ENCODE peak calls at places on chromosomes 11 and 22, in eight cellular contexts. One of them, this sample, is unnamed.

GRCh38 chr11:128324051-128324481 is 263.3 kb downstream of the ETS1 start:
- DNase-seq in pancreas: no peak
- DNase-seq in dorsolateral prefrontal cortex: no peak
- DNase-seq in transverse colon: no peak
- DNase-seq in astrocyte of the spinal cord: no peak
- DNase-seq in astrocyte: no peak
- DNase-seq in HFF-Myc: no peak
- DNase-seq in cardiac fibroblast: no peak
- DNase-seq in this sample: no peak

GRCh38 chr22:29727248-29727551 is 7.4 kb downstream of the CABP7 start:
- DNase-seq in pancreas: no peak
- DNase-seq in astrocyte of the spinal cord: no peak
- DNase-seq in transverse colon: peak; percentile 21
- DNase-seq in cardiac fibroblast: peak; percentile 51
- DNase-seq in astrocyte: no peak
- DNase-seq in HFF-Myc: no peak
- DNase-seq in dorsolateral prefrontal cortex: no peak
- DNase-seq in this sample: no peak

GRCh38 chr11:118258410-118258809 is 5.7 kb downstream of the MPZL2 start:
- DNase-seq in cardiac fibroblast: no peak
- DNase-seq in pancreas: no peak
- DNase-seq in astrocyte: no peak
- DNase-seq in transverse colon: no peak
- DNase-seq in dorsolateral prefrontal cortex: no peak
- DNase-seq in HFF-Myc: no peak
- DNase-seq in astrocyte of the spinal cord: no peak
- DNase-seq in this sample: no peak

GRCh38 chr11:7436657-7437056 is 48.6 kb upstream of the OLFML1 start:
- DNase-seq in astrocyte of the spinal cord: no peak
- DNase-seq in dorsolateral prefrontal cortex: no peak
- DNase-seq in astrocyte: no peak
- DNase-seq in pancreas: no peak
- DNase-seq in cardiac fibroblast: no peak
- DNase-seq in HFF-Myc: no peak
- DNase-seq in transverse colon: no peak
- DNase-seq in this sample: no peak

GRCh38 chr11:18012314-18012905 is 437 bp downstream of the SERGEF start:
- DNase-seq in HFF-Myc: no peak
- DNase-seq in cardiac fibroblast: peak; percentile 21
- DNase-seq in astrocyte: peak; percentile 16
- DNase-seq in dorsolateral prefrontal cortex: peak; percentile 45
- DNase-seq in transverse colon: peak; percentile 23
- DNase-seq in astrocyte of the spinal cord: peak; percentile 19
- DNase-seq in pancreas: peak; percentile 36
- DNase-seq in this sample: no peak

GRCh38 chr11:62791501-62792192 is at the start of gene TMEM223:
- DNase-seq in dorsolateral prefrontal cortex: peak; percentile 84
- DNase-seq in transverse colon: peak; percentile 93
- DNase-seq in cardiac fibroblast: peak; percentile 85
- DNase-seq in HFF-Myc: no peak
- DNase-seq in astrocyte of the spinal cord: peak; percentile 82
- DNase-seq in pancreas: peak; percentile 83
- DNase-seq in astrocyte: peak; percentile 49
- DNase-seq in this sample: no peak

GRCh38 chr11:297666-298405 is 1.5 kb downstream of the IFITM5 start:
- DNase-seq in dorsolateral prefrontal cortex: peak; percentile 33
- DNase-seq in cardiac fibroblast: no peak
- DNase-seq in transverse colon: no peak
- DNase-seq in astrocyte of the spinal cord: no peak
- DNase-seq in pancreas: no peak
- DNase-seq in HFF-Myc: no peak
- DNase-seq in astrocyte: no peak
- DNase-seq in this sample: no peak

GRCh38 chr11:62621027-62621566 is 689 bp downstream of the B3GAT3 start:
- DNase-seq in cardiac fibroblast: no peak
- DNase-seq in transverse colon: no peak
- DNase-seq in pancreas: no peak
- DNase-seq in HFF-Myc: no peak
- DNase-seq in astrocyte of the spinal cord: no peak
- DNase-seq in dorsolateral prefrontal cortex: no peak
- DNase-seq in astrocyte: no peak
- DNase-seq in this sample: no peak

GRCh38 chr11:125871391-125872137 is 15.9 kb upstream of the HYLS1 start:
- DNase-seq in astrocyte: no peak
- DNase-seq in astrocyte of the spinal cord: peak; percentile 18
- DNase-seq in dorsolateral prefrontal cortex: no peak
- DNase-seq in cardiac fibroblast: peak; percentile 66
- DNase-seq in transverse colon: no peak
- DNase-seq in HFF-Myc: no peak
- DNase-seq in pancreas: peak; percentile 17
- DNase-seq in this sample: no peak

GRCh38 chr11:15750535-15751297 is 605.6 kb downstream of the SOX6 start:
- DNase-seq in transverse colon: no peak
- DNase-seq in pancreas: no peak
- DNase-seq in astrocyte of the spinal cord: no peak
- DNase-seq in astrocyte: no peak
- DNase-seq in HFF-Myc: no peak
- DNase-seq in dorsolateral prefrontal cortex: no peak
- DNase-seq in cardiac fibroblast: no peak
- DNase-seq in this sample: no peak

GRCh38 chr22:48750826-48751440 is 1076.7 kb downstream of the BRD1 start:
- DNase-seq in HFF-Myc: no peak
- DNase-seq in astrocyte: no peak
- DNase-seq in dorsolateral prefrontal cortex: no peak
- DNase-seq in cardiac fibroblast: no peak
- DNase-seq in astrocyte of the spinal cord: no peak
- DNase-seq in transverse colon: no peak
- DNase-seq in pancreas: no peak
- DNase-seq in this sample: no peak

GRCh38 chr22:24069721-24070120 is 58.6 kb downstream of the CABIN1 start:
- DNase-seq in HFF-Myc: no peak
- DNase-seq in transverse colon: peak; percentile 53
- DNase-seq in astrocyte: no peak
- DNase-seq in pancreas: no peak
- DNase-seq in cardiac fibroblast: no peak
- DNase-seq in dorsolateral prefrontal cortex: no peak
- DNase-seq in astrocyte of the spinal cord: no peak
- DNase-seq in this sample: no peak

GRCh38 chr22:39176673-39177455 is 24.4 kb upstream of the CBX7 start:
- DNase-seq in dorsolateral prefrontal cortex: no peak
- DNase-seq in cardiac fibroblast: no peak
- DNase-seq in pancreas: no peak
- DNase-seq in HFF-Myc: no peak
- DNase-seq in transverse colon: no peak
- DNase-seq in astrocyte: no peak
- DNase-seq in astrocyte of the spinal cord: no peak
- DNase-seq in this sample: no peak

GRCh38 chr11:120747801-120748484 is 236.4 kb downstream of the GRIK4 start:
- DNase-seq in dorsolateral prefrontal cortex: no peak
- DNase-seq in astrocyte: no peak
- DNase-seq in pancreas: no peak
- DNase-seq in transverse colon: no peak
- DNase-seq in cardiac fibroblast: no peak
- DNase-seq in astrocyte of the spinal cord: no peak
- DNase-seq in HFF-Myc: no peak
- DNase-seq in this sample: no peak

GRCh38 chr11:130894322-130895025 is 21.8 kb downstream of the SNX19 start:
- DNase-seq in transverse colon: peak; percentile 74
- DNase-seq in astrocyte of the spinal cord: peak; percentile 77
- DNase-seq in HFF-Myc: peak; percentile 39
- DNase-seq in astrocyte: peak; percentile 44
- DNase-seq in pancreas: peak; percentile 62
- DNase-seq in cardiac fibroblast: peak; percentile 84
- DNase-seq in dorsolateral prefrontal cortex: peak; percentile 74
- DNase-seq in this sample: no peak

GRCh38 chr11:58921778-58922390 is 17.4 kb upstream of the GLYATL1 start:
- DNase-seq in transverse colon: no peak
- DNase-seq in HFF-Myc: no peak
- DNase-seq in cardiac fibroblast: no peak
- DNase-seq in dorsolateral prefrontal cortex: no peak
- DNase-seq in astrocyte of the spinal cord: no peak
- DNase-seq in astrocyte: no peak
- DNase-seq in pancreas: no peak
- DNase-seq in this sample: no peak

GRCh38 chr22:41919357-41920224 is 4.7 kb upstream of the SHISA8 start:
- DNase-seq in dorsolateral prefrontal cortex: no peak
- DNase-seq in transverse colon: peak; percentile 82
- DNase-seq in HFF-Myc: no peak
- DNase-seq in astrocyte: no peak
- DNase-seq in pancreas: peak; percentile 43
- DNase-seq in astrocyte of the spinal cord: peak; percentile 45
- DNase-seq in cardiac fibroblast: peak; percentile 33
- DNase-seq in this sample: no peak

GRCh38 chr11:119663279-119663678 is 65.7 kb downstream of the NECTIN1 start:
- DNase-seq in transverse colon: no peak
- DNase-seq in dorsolateral prefrontal cortex: peak; percentile 80
- DNase-seq in astrocyte of the spinal cord: no peak
- DNase-seq in pancreas: no peak
- DNase-seq in HFF-Myc: no peak
- DNase-seq in cardiac fibroblast: no peak
- DNase-seq in astrocyte: no peak
- DNase-seq in this sample: no peak

GRCh38 chr11:67314218-67314617 is 10.9 kb downstream of the SSH3 start:
- DNase-seq in astrocyte: no peak
- DNase-seq in cardiac fibroblast: no peak
- DNase-seq in astrocyte of the spinal cord: no peak
- DNase-seq in transverse colon: no peak
- DNase-seq in HFF-Myc: no peak
- DNase-seq in dorsolateral prefrontal cortex: no peak
- DNase-seq in pancreas: no peak
- DNase-seq in this sample: no peak

GRCh38 chr11:26622201-26622600 is 50.1 kb upstream of the MUC15 start:
- DNase-seq in transverse colon: no peak
- DNase-seq in dorsolateral prefrontal cortex: no peak
- DNase-seq in HFF-Myc: no peak
- DNase-seq in astrocyte of the spinal cord: no peak
- DNase-seq in pancreas: no peak
- DNase-seq in astrocyte: no peak
- DNase-seq in cardiac fibroblast: no peak
- DNase-seq in this sample: no peak

GRCh38 chr11:97060184-97060583 is 670.4 kb downstream of the JRKL start:
- DNase-seq in HFF-Myc: no peak
- DNase-seq in transverse colon: no peak
- DNase-seq in astrocyte: no peak
- DNase-seq in cardiac fibroblast: no peak
- DNase-seq in dorsolateral prefrontal cortex: no peak
- DNase-seq in pancreas: no peak
- DNase-seq in astrocyte of the spinal cord: no peak
- DNase-seq in this sample: no peak

GRCh38 chr11:123525511-123525918 is 95.4 kb downstream of the GRAMD1B start:
- DNase-seq in dorsolateral prefrontal cortex: peak; percentile 59
- DNase-seq in astrocyte: no peak
- DNase-seq in astrocyte of the spinal cord: no peak
- DNase-seq in HFF-Myc: no peak
- DNase-seq in pancreas: no peak
- DNase-seq in cardiac fibroblast: no peak
- DNase-seq in transverse colon: no peak
- DNase-seq in this sample: no peak
- H3K4me3 ChIP-seq in dorsolateral prefrontal cortex: peak overlapping the region; percentile 71
- H3K4me3 ChIP-seq in astrocyte: peak overlapping the region; percentile 23
- H3K4me3 ChIP-seq in astrocyte of the spinal cord: peak overlapping the region; percentile 28
- H3K4me3 ChIP-seq in HFF-Myc: no peak overlapping the region
- H3K4me3 ChIP-seq in pancreas: no peak overlapping the region
- H3K4me3 ChIP-seq in cardiac fibroblast: no peak overlapping the region
- H3K4me3 ChIP-seq in transverse colon: no peak overlapping the region
- H3K4me3 ChIP-seq in this sample: peak overlapping the region; percentile 46

GRCh38 chr22:26320469-26320868 is 108.6 kb upstream of the ASPHD2 start:
- DNase-seq in pancreas: no peak
- DNase-seq in astrocyte: no peak
- DNase-seq in HFF-Myc: no peak
- DNase-seq in cardiac fibroblast: no peak
- DNase-seq in transverse colon: no peak
- DNase-seq in astrocyte of the spinal cord: no peak
- DNase-seq in dorsolateral prefrontal cortex: no peak
- DNase-seq in this sample: no peak

GRCh38 chr22:26322179-26322905 is 106.7 kb upstream of the ASPHD2 start:
- DNase-seq in astrocyte of the spinal cord: peak; percentile 53
- DNase-seq in pancreas: no peak
- DNase-seq in transverse colon: no peak
- DNase-seq in HFF-Myc: peak; percentile 93
- DNase-seq in cardiac fibroblast: peak; percentile 23
- DNase-seq in astrocyte: peak; percentile 93
- DNase-seq in dorsolateral prefrontal cortex: no peak
- DNase-seq in this sample: peak; percentile 95

GRCh38 chr22:26316732-26317131 is 112.3 kb upstream of the ASPHD2 start:
- DNase-seq in transverse colon: no peak
- DNase-seq in dorsolateral prefrontal cortex: no peak
- DNase-seq in cardiac fibroblast: no peak
- DNase-seq in HFF-Myc: no peak
- DNase-seq in astrocyte of the spinal cord: no peak
- DNase-seq in astrocyte: no peak
- DNase-seq in pancreas: no peak
- DNase-seq in this sample: no peak

GRCh38 chr22:26321469-26321913 is 107.6 kb upstream of the ASPHD2 start:
- DNase-seq in astrocyte: peak; percentile 85
- DNase-seq in transverse colon: no peak
- DNase-seq in cardiac fibroblast: peak; percentile 5
- DNase-seq in pancreas: peak; percentile 16
- DNase-seq in HFF-Myc: peak; percentile 48
- DNase-seq in astrocyte of the spinal cord: peak; percentile 31
- DNase-seq in dorsolateral prefrontal cortex: peak; percentile 70
- DNase-seq in this sample: peak; percentile 87

GRCh38 chr22:26318975-26319374 is 110.1 kb upstream of the ASPHD2 start:
- DNase-seq in dorsolateral prefrontal cortex: no peak
- DNase-seq in cardiac fibroblast: no peak
- DNase-seq in transverse colon: no peak
- DNase-seq in pancreas: no peak
- DNase-seq in astrocyte of the spinal cord: no peak
- DNase-seq in HFF-Myc: peak; percentile 7
- DNase-seq in astrocyte: peak; percentile 68
- DNase-seq in this sample: no peak
- TF ChIP-seq CTCF in dorsolateral prefrontal cortex: no peak
- TF ChIP-seq CTCF in cardiac fibroblast: peak; percentile 12
- TF ChIP-seq CTCF in transverse colon: no peak
- TF ChIP-seq CTCF in pancreas: no peak
- TF ChIP-seq CTCF in astrocyte of the spinal cord: no peak
- TF ChIP-seq CTCF in HFF-Myc: peak; percentile 45
- TF ChIP-seq CTCF in astrocyte: peak; percentile 54
- TF ChIP-seq CTCF in this sample: peak; percentile 34

DNA sequence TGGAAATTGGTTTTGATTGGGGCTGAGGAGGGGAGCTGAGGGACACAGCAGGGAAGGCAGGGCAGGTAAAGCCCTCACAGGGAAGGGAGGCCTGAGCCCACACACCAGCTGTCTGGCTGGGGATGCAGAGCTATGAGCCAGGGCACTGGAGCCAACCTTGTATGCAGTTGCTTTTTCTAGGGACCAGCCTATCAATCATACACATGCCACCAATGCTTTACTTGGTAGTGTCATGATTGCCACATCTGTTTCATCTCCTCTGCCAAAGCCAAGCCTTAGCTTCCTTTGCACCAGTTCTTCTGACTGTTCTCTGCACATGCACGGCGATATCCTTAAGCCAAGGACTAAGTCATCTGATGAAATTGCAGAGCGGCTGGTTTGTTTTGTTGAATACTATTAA is 207.1 kb upstream of the PLET1 start:
- DNase-seq in pancreas: no peak
- DNase-seq in HFF-Myc: no peak
- DNase-seq in astrocyte: no peak
- DNase-seq in transverse colon: no peak
- DNase-seq in dorsolateral prefrontal cortex: no peak
- DNase-seq in astrocyte of the spinal cord: no peak
- DNase-seq in cardiac fibroblast: no peak
- DNase-seq in this sample: no peak
- H3K4me3 ChIP-seq in pancreas: no peak overlapping the region
- H3K4me3 ChIP-seq in HFF-Myc: no peak overlapping the region
- H3K4me3 ChIP-seq in astrocyte: no peak overlapping the region
- H3K4me3 ChIP-seq in transverse colon: no peak overlapping the region
- H3K4me3 ChIP-seq in dorsolateral prefrontal cortex: no peak overlapping the region
- H3K4me3 ChIP-seq in astrocyte of the spinal cord: no peak overlapping the region
- H3K4me3 ChIP-seq in cardiac fibroblast: no peak overlapping the region
- H3K4me3 ChIP-seq in this sample: no peak overlapping the region

GRCh38 chr11:69655479-69656394 is 14.8 kb downstream of the CCND1 start:
- DNase-seq in astrocyte: no peak
- DNase-seq in astrocyte of the spinal cord: no peak
- DNase-seq in dorsolateral prefrontal cortex: peak; percentile 36
- DNase-seq in transverse colon: no peak
- DNase-seq in cardiac fibroblast: no peak
- DNase-seq in HFF-Myc: no peak
- DNase-seq in pancreas: no peak
- DNase-seq in this sample: no peak
- TF ChIP-seq CTCF in astrocyte: no peak
- TF ChIP-seq CTCF in astrocyte of the spinal cord: no peak
- TF ChIP-seq CTCF in dorsolateral prefrontal cortex: no peak
- TF ChIP-seq CTCF in transverse colon: no peak
- TF ChIP-seq CTCF in cardiac fibroblast: no peak
- TF ChIP-seq CTCF in HFF-Myc: no peak
- TF ChIP-seq CTCF in pancreas: no peak
- TF ChIP-seq CTCF in this sample: no peak

This sample was measured in AG09309.